ENCODE peak calls at places on chromosomes 5 and 9, in nine cellular contexts. Z is naive thymus-derived CD8-positive, alpha-beta T cell; C is skeletal muscle cell; B is NAMALWA; X is NCI-H1105; Y is stimulated activated CD4-positive, alpha-beta T cell treated with anti-CD3 and anti-CD28 coated beads, Interleukin-12 subunit alpha, Interleukin-12 subunit beta, amount 100 ng/mL, for 4 hours; T is activated CD8-positive, alpha-beta T cell treated with anti-CD3 and anti-CD28 coated beads, Interleukin-2, amount 10 ng/mL, durations not matched to agents 7 days and 5 days; G is effector memory CD8-positive, alpha-beta T cell; K is head of caudate nucleus. E is an unnamed sample.

GRCh38 chr9:134165357-134166315 is 1.3 kb upstream of the RNU6ATAC start:
- DNase-seq in K (peak), T (peak), B (peak), Z (peak), C (no peak), G (peak), Y (peak), X (no peak), E (no peak)

GRCh38 chr5:135446615-135447014 is 533 bp downstream of the DCANP1 start:
- DNase-seq in T (no peak), Y (no peak), B (no peak), G (no peak), C (no peak), Z (no peak), K (peak), X (no peak), E (no peak)

GRCh38 chr5:181133610-181134231 is 2.8 kb upstream of the OR2V1 start:
- DNase-seq in K (no peak), X (no peak), B (no peak), Y (no peak), Z (no peak), T (no peak), G (no peak), C (peak), E (peak)

GRCh38 chr5:40291338-40291737 is 388.4 kb upstream of the PTGER4 start:
- DNase-seq in B (no peak), C (peak), X (no peak), Y (no peak), T (no peak), Z (no peak), G (no peak), K (no peak), E (peak)

GRCh38 chr5:138601444-138601843 is 26.2 kb upstream of the HSPA9 start:
- DNase-seq in G (no peak), K (no peak), Y (no peak), T (no peak), Z (no peak), B (no peak), X (no peak), C (peak), E (peak)

GRCh38 chr5:6201626-6202025 is 176.7 kb downstream of the MED10 start:
- DNase-seq in B (no peak), Y (no peak), T (no peak), K (no peak), C (no peak), G (no peak), X (no peak), Z (no peak), E (no peak)

GRCh38 chr5:161562446-161562845 is 15.9 kb upstream of the GABRB2 start:
- DNase-seq in C (no peak), X (no peak), K (no peak), T (no peak), Z (no peak), Y (no peak), B (no peak), G (no peak), E (no peak)

GRCh38 chr5:136016945-136017530 is 11.8 kb upstream of the TGFBI start:
- DNase-seq in T (no peak), Y (no peak), Z (no peak), B (no peak), K (peak), C (peak), G (no peak), X (peak), E (no peak)

GRCh38 chr5:160083012-160083436 is 36.2 kb downstream of the PWWP2A start:
- DNase-seq in C (peak), Z (no peak), T (no peak), Y (no peak), K (no peak), X (no peak), G (no peak), B (no peak), E (peak)

GRCh38 chr9:89888677-89889076 is 283.9 kb downstream of the GADD45G start:
- DNase-seq in Z (no peak), X (no peak), G (no peak), C (no peak), T (peak), B (no peak), Y (no peak), K (no peak), E (no peak)

GRCh38 chr9:109886050-109886449 is 106.1 kb downstream of the PALM2AKAP2 start:
- DNase-seq in T (no peak), Z (no peak), C (no peak), B (no peak), K (no peak), X (no peak), Y (no peak), G (no peak), E (no peak)

GRCh38 chr5:2383678-2384025 is 367.8 kb downstream of the IRX2 start:
- DNase-seq in C (no peak), K (no peak), T (no peak), G (no peak), Y (no peak), B (no peak), Z (no peak), X (no peak), E (no peak)

GRCh38 chr9:13424204-13424603 is 144.7 kb upstream of the MPDZ start:
- DNase-seq in T (no peak), Y (no peak), C (no peak), B (no peak), Z (no peak), X (no peak), K (no peak), G (no peak), E (no peak)

GRCh38 chr5:137605377-137605776 is 106.3 kb upstream of the SPOCK1 start:
- DNase-seq in X (no peak), G (no peak), T (no peak), K (no peak), Z (no peak), B (peak), Y (no peak), C (no peak), E (no peak)

GRCh38 chr9:114735732-114736131 is 53.7 kb upstream of the TEX48 start:
- DNase-seq in X (no peak), Z (no peak), K (no peak), B (no peak), C (no peak), G (peak), T (no peak), Y (no peak), E (no peak)

GRCh38 chr9:110545705-110546104 is 33.8 kb downstream of the SVEP1 start:
- DNase-seq in C (no peak), Y (no peak), T (no peak), X (no peak), G (no peak), B (no peak), Z (no peak), K (peak), E (no peak)

GRCh38 chr5:138884554-138884953 is 9.4 kb upstream of the LRRTM2 start:
- DNase-seq in Y (no peak), C (no peak), G (no peak), X (no peak), Z (no peak), B (no peak), T (no peak), K (no peak), E (no peak)

GRCh38 chr5:81638471-81638870 is 112.4 kb downstream of the SSBP2 start:
- DNase-seq in B (no peak), T (no peak), Z (no peak), C (no peak), Y (no peak), K (no peak), G (no peak), X (no peak), E (no peak)

GRCh38 chr9:37541465-37541864 is 34.7 kb downstream of the FBXO10 start:
- DNase-seq in T (no peak), B (no peak), G (no peak), Y (no peak), X (no peak), C (no peak), K (no peak), Z (no peak), E (no peak)

GRCh38 chr9:68507098-68507795 is 33.4 kb downstream of the TMEM252 start:
- DNase-seq in G (no peak), T (no peak), K (no peak), B (peak), Y (no peak), X (no peak), C (no peak), Z (no peak), E (no peak)

E was measured in non-pigmented ciliary epithelial cell.